ENCODE peak calls at places on chromosomes 7 and 10, in six cellular contexts. One of them, this sample, is unnamed.
A peak's percentile ranks its signal among the peaks of the same experiment; 100 is the strongest.

GRCh38 chr7:148914208-148914777 is 30.2 kb upstream of the EZH2 start:
- DNase-seq in substantia nigra: no peak
- DNase-seq in AG04450: peak; percentile 56
- DNase-seq in HCT116: peak; percentile 71
- DNase-seq in small intestine: peak; percentile 20
- DNase-seq in WERI-Rb-1: no peak
- DNase-seq in this sample: peak; percentile 8

GRCh38 chr7:133309333-133309732 is 56.5 kb downstream of the EXOC4 start:
- DNase-seq in small intestine: no peak
- DNase-seq in WERI-Rb-1: no peak
- DNase-seq in AG04450: no peak
- DNase-seq in substantia nigra: no peak
- DNase-seq in HCT116: no peak
- DNase-seq in this sample: no peak

GRCh38 chr7:18903676-18904075 is 213.8 kb downstream of the TWIST1 start:
- DNase-seq in AG04450: no peak
- DNase-seq in substantia nigra: no peak
- DNase-seq in WERI-Rb-1: no peak
- DNase-seq in HCT116: no peak
- DNase-seq in small intestine: no peak
- DNase-seq in this sample: no peak

GRCh38 chr7:2806571-2806970 is 37.5 kb downstream of the GNA12 start:
- DNase-seq in WERI-Rb-1: no peak
- DNase-seq in substantia nigra: no peak
- DNase-seq in HCT116: no peak
- DNase-seq in AG04450: no peak
- DNase-seq in small intestine: no peak
- DNase-seq in this sample: no peak

GRCh38 chr7:51288896-51289607 is 27.6 kb downstream of the COBL start:
- DNase-seq in substantia nigra: no peak
- DNase-seq in AG04450: no peak
- DNase-seq in HCT116: no peak
- DNase-seq in WERI-Rb-1: peak; percentile 80
- DNase-seq in small intestine: peak; percentile 48
- DNase-seq in this sample: no peak

GRCh38 chr10:110226926-110227641 is 19.7 kb downstream of the MXI1 start:
- DNase-seq in substantia nigra: peak; percentile 87
- DNase-seq in HCT116: peak; percentile 49
- DNase-seq in AG04450: no peak
- DNase-seq in WERI-Rb-1: peak; percentile 63
- DNase-seq in small intestine: peak; percentile 51
- DNase-seq in this sample: peak; percentile 82

GRCh38 chr10:5840314-5841307 is 27.4 kb upstream of the GDI2 start:
- DNase-seq in HCT116: no peak
- DNase-seq in substantia nigra: peak; percentile 68
- DNase-seq in WERI-Rb-1: no peak
- DNase-seq in AG04450: no peak
- DNase-seq in small intestine: no peak
- DNase-seq in this sample: peak; percentile 32

GRCh38 chr7:27175005-27175625 is 995 bp upstream of the HOXA10 start:
- DNase-seq in WERI-Rb-1: peak; percentile 4
- DNase-seq in AG04450: no peak
- DNase-seq in small intestine: no peak
- DNase-seq in HCT116: no peak
- DNase-seq in substantia nigra: no peak
- DNase-seq in this sample: no peak

GRCh38 chr10:117375360-117376147 is at the start of gene PDZD8:
- DNase-seq in WERI-Rb-1: peak; percentile 93
- DNase-seq in substantia nigra: peak; percentile 85
- DNase-seq in AG04450: peak; percentile 66
- DNase-seq in HCT116: peak; percentile 81
- DNase-seq in small intestine: peak; percentile 93
- DNase-seq in this sample: peak; percentile 88

GRCh38 chr7:96219382-96220130 is 102.3 kb downstream of the SLC25A13 start:
- DNase-seq in WERI-Rb-1: no peak
- DNase-seq in small intestine: no peak
- DNase-seq in substantia nigra: no peak
- DNase-seq in AG04450: no peak
- DNase-seq in HCT116: peak; percentile 22
- DNase-seq in this sample: no peak

GRCh38 chr7:81908220-81908619 is 138.4 kb upstream of the HGF start:
- DNase-seq in substantia nigra: no peak
- DNase-seq in WERI-Rb-1: no peak
- DNase-seq in HCT116: no peak
- DNase-seq in AG04450: no peak
- DNase-seq in small intestine: no peak
- DNase-seq in this sample: no peak

DNA sequence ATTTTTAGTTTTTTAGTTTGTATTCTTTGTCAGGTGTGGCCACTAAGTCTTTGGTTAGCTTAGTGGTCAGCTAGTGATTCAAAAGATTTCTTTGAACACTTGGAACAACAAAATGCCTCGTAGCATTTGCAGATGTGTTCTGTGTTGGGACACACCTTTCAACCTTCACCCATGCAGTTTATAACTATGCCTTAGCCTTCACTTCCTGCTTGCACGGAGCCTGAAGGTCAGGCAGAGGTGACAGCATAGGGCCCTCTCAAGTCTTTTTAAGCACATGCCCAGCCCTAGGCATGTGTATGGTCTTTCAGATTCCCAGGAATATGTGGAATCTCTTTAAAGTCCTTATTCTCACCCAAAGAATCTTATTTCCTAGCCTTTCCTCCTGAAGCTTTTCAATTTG is 17.6 kb downstream of the PLAC9 start:
- DNase-seq in WERI-Rb-1: no peak
- DNase-seq in substantia nigra: no peak
- DNase-seq in HCT116: no peak
- DNase-seq in AG04450: no peak
- DNase-seq in small intestine: peak; percentile 72
- DNase-seq in this sample: no peak
- H3K27ac ChIP-seq in WERI-Rb-1: no peak overlapping the region
- H3K27ac ChIP-seq in substantia nigra: no peak overlapping the region
- H3K27ac ChIP-seq in HCT116: no peak overlapping the region
- H3K27ac ChIP-seq in AG04450: no peak overlapping the region
- H3K27ac ChIP-seq in small intestine: peak overlapping the region; percentile 1
- H3K27ac ChIP-seq in this sample: no peak overlapping the region

DNA sequence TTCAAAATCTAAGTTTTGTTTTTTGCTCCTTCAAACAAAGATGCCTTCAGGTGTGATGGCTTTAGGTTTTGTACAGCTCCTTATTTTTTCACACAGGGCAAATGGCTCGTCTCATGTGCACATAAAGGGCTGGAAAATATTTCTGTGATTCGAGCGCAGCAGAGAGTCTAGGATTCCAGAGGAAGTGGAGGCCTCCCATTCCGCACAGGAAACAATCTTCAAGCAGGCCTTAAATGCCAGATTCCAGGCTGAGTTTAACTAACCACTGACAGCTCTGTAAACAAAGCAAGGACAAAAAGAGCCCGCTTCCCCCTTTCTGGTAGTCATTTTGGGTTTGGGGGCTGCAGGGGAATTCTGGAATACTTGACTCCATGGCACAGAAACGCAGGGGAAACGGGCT is 87.1 kb downstream of the CALD1 start:
- DNase-seq in AG04450: no peak
- DNase-seq in WERI-Rb-1: no peak
- DNase-seq in substantia nigra: no peak
- DNase-seq in small intestine: no peak
- DNase-seq in HCT116: no peak
- DNase-seq in this sample: no peak
- H3K27ac ChIP-seq in AG04450: peak overlapping the region; percentile 42
- H3K27ac ChIP-seq in WERI-Rb-1: no peak overlapping the region
- H3K27ac ChIP-seq in substantia nigra: no peak overlapping the region
- H3K27ac ChIP-seq in small intestine: peak overlapping the region; percentile 73
- H3K27ac ChIP-seq in HCT116: no peak overlapping the region
- H3K27ac ChIP-seq in this sample: no peak overlapping the region

GRCh38 chr7:120856621-120857352 is 1.2 kb downstream of the TSPAN12 start:
- DNase-seq in small intestine: peak; percentile 40
- DNase-seq in AG04450: no peak
- DNase-seq in WERI-Rb-1: peak; percentile 74
- DNase-seq in substantia nigra: peak; percentile 3
- DNase-seq in HCT116: peak; percentile 29
- DNase-seq in this sample: no peak
- H3K27ac ChIP-seq in small intestine: peak overlapping the region; percentile 58
- H3K27ac ChIP-seq in AG04450: no peak overlapping the region
- H3K27ac ChIP-seq in WERI-Rb-1: no peak overlapping the region
- H3K27ac ChIP-seq in substantia nigra: no peak overlapping the region
- H3K27ac ChIP-seq in HCT116: no peak overlapping the region
- H3K27ac ChIP-seq in this sample: no peak overlapping the region

DNA sequence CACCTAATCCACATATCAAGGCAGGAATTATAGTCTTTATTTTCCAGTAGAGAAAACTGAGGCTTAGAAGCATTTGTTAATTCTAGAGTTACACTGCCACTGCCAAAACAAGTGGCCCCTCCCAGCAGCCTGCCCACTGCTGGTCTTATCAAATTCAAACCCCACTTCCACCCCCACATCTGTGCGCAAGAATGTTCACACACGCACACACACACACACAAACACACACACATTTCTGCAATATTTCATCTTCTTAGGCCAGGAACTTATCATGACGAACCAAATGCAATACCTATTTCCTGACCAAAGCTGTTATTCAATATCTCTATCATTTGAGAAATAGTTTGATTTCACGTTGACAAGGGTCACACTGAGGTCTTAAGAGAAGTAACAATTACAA is 169.0 kb downstream of the TPST1 start:
- DNase-seq in WERI-Rb-1: no peak
- DNase-seq in small intestine: no peak
- DNase-seq in AG04450: no peak
- DNase-seq in HCT116: no peak
- DNase-seq in substantia nigra: no peak
- DNase-seq in this sample: no peak
- H3K27ac ChIP-seq in WERI-Rb-1: no peak overlapping the region
- H3K27ac ChIP-seq in small intestine: no peak overlapping the region
- H3K27ac ChIP-seq in AG04450: no peak overlapping the region
- H3K27ac ChIP-seq in HCT116: no peak overlapping the region
- H3K27ac ChIP-seq in substantia nigra: no peak overlapping the region
- H3K27ac ChIP-seq in this sample: no peak overlapping the region

GRCh38 chr10:23110722-23111660 is 15.6 kb downstream of the MSRB2 start:
- DNase-seq in substantia nigra: no peak
- DNase-seq in AG04450: no peak
- DNase-seq in WERI-Rb-1: no peak
- DNase-seq in HCT116: no peak
- DNase-seq in small intestine: no peak
- DNase-seq in this sample: no peak
- H3K27ac ChIP-seq in substantia nigra: peak overlapping the region; percentile 65
- H3K27ac ChIP-seq in AG04450: no peak overlapping the region
- H3K27ac ChIP-seq in WERI-Rb-1: no peak overlapping the region
- H3K27ac ChIP-seq in HCT116: no peak overlapping the region
- H3K27ac ChIP-seq in small intestine: no peak overlapping the region
- H3K27ac ChIP-seq in this sample: no peak overlapping the region

GRCh38 chr10:33808475-33808874 is 474.0 kb upstream of the NRP1 start:
- DNase-seq in small intestine: no peak
- DNase-seq in AG04450: no peak
- DNase-seq in substantia nigra: no peak
- DNase-seq in HCT116: no peak
- DNase-seq in WERI-Rb-1: no peak
- DNase-seq in this sample: no peak
- H3K27ac ChIP-seq in small intestine: no peak overlapping the region
- H3K27ac ChIP-seq in AG04450: no peak overlapping the region
- H3K27ac ChIP-seq in substantia nigra: no peak overlapping the region
- H3K27ac ChIP-seq in HCT116: no peak overlapping the region
- H3K27ac ChIP-seq in WERI-Rb-1: no peak overlapping the region
- H3K27ac ChIP-seq in this sample: no peak overlapping the region

DNA sequence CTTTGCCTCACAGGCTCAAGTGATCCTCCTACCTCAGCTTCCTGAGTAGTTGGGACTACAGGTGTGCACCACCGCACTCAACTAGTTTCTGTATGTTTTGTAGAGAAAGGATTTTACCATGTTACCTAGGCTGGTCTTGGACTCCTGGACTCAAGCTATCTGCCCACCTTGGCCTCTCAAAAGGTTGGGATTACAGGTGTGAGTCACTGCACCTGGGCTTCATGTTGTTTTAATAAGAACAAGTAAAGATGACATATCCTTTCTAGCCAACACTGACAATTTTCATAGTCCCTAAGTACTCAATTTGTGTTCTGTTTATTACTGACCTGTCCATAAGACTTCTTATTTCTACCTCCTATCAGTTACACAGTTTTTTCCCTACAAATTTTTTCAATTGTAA is 16.8 kb downstream of the SEMA3C start:
- DNase-seq in HCT116: no peak
- DNase-seq in substantia nigra: no peak
- DNase-seq in small intestine: no peak
- DNase-seq in WERI-Rb-1: no peak
- DNase-seq in AG04450: no peak
- DNase-seq in this sample: no peak
- H3K27ac ChIP-seq in HCT116: no peak overlapping the region
- H3K27ac ChIP-seq in substantia nigra: peak overlapping the region; percentile 62
- H3K27ac ChIP-seq in small intestine: no peak overlapping the region
- H3K27ac ChIP-seq in WERI-Rb-1: no peak overlapping the region
- H3K27ac ChIP-seq in AG04450: no peak overlapping the region
- H3K27ac ChIP-seq in this sample: no peak overlapping the region

GRCh38 chr10:28897617-28898464 is 220.5 kb downstream of the BAMBI start:
- DNase-seq in small intestine: no peak
- DNase-seq in AG04450: no peak
- DNase-seq in HCT116: no peak
- DNase-seq in substantia nigra: peak; percentile 9
- DNase-seq in WERI-Rb-1: no peak
- DNase-seq in this sample: peak; percentile 71
- H3K27ac ChIP-seq in small intestine: no peak overlapping the region
- H3K27ac ChIP-seq in AG04450: no peak overlapping the region
- H3K27ac ChIP-seq in HCT116: no peak overlapping the region
- H3K27ac ChIP-seq in substantia nigra: peak overlapping the region; percentile 41
- H3K27ac ChIP-seq in WERI-Rb-1: no peak overlapping the region
- H3K27ac ChIP-seq in this sample: peak overlapping the region; percentile 80

DNA sequence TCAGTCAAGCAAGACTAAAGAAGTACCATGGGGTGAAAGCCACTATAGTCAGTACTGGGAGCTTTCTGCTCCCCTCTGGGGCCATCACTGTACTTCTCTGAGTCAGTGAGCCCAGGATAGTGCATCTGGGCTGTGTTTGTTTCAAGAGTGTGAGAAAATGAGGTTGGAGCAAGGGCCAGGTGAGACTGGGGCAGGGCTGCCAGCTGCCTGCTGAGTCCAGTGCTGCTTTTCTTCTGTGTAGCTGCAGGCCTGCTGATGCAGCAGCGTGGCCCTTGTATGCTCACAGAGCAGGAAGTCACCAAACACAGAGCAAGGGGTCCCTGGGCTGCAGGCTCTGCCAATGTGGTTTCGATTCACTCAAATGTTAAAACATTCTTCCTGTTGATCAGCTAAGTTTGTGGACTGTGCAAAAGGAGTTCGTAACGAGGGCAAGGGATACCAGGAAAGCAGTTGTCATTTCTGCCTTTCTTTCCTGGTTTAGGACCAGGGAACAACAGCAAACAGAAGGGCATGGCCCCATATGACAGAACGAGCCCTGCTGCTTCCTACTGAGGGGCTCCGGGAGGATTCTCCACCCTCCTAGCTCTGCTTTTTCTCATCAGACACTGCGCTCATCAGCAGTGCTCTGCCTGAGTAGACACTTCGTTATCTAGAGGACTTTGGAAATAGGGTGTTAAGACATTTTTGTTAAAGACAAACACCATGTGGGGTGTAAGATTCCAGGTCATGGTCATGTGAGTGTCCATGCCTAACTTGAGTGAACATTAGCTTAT is 65.5 kb upstream of the TNS3 start:
- DNase-seq in WERI-Rb-1: no peak
- DNase-seq in AG04450: no peak
- DNase-seq in small intestine: no peak
- DNase-seq in HCT116: no peak
- DNase-seq in substantia nigra: no peak
- DNase-seq in this sample: no peak
- H3K27ac ChIP-seq in WERI-Rb-1: no peak overlapping the region
- H3K27ac ChIP-seq in AG04450: no peak overlapping the region
- H3K27ac ChIP-seq in small intestine: no peak overlapping the region
- H3K27ac ChIP-seq in HCT116: no peak overlapping the region
- H3K27ac ChIP-seq in substantia nigra: peak overlapping the region; percentile 21
- H3K27ac ChIP-seq in this sample: no peak overlapping the region

This sample was measured in caudate nucleus.